ENCODE peak calls at places on chromosomes 13 and 19, in eight cellular contexts. U is B cell; E is right cardiac atrium; J is epithelial cell of prostate; I is naive thymus-derived CD8-positive, alpha-beta T cell; W is GM12865; Q is left ventricle myocardium inferior; R is stimulated activated CD4-positive, alpha-beta T cell treated with anti-CD3 and anti-CD28 coated beads, Interleukin-1b, Interleukin-23, amount 100 ng/mL, for 24 hours. O is an unnamed sample.

GRCh38 chr19:39737351-39737750 is 478 bp downstream of the CLC start:
- DNase-seq in Q (no peak), I (no peak), J (no peak), R (no peak), U (no peak), E (no peak), W (no peak), O (no peak)

GRCh38 chr19:31380854-31381253 is 31.6 kb upstream of the TSHZ3 start:
- DNase-seq in E (no peak), I (no peak), U (no peak), J (no peak), R (no peak), Q (no peak), W (no peak), O (no peak)

GRCh38 chr13:97978661-97979450 is 25.4 kb downstream of the IPO5 start:
- DNase-seq in R (no peak), U (no peak), I (no peak), W (no peak), E (no peak), Q (no peak), J (no peak), O (no peak)

GRCh38 chr13:93496985-93497673 is 270.5 kb downstream of the GPC6 start:
- DNase-seq in U (no peak), E (no peak), Q (no peak), R (no peak), J (no peak), I (no peak), W (no peak), O (no peak)

GRCh38 chr19:17797397-17798201 is 2.7 kb downstream of the B3GNT3 start:
- DNase-seq in Q (no peak), W (no peak), E (no peak), I (no peak), R (no peak), J (peak), U (no peak), O (no peak)

GRCh38 chr19:45428385-45429231 is 4.9 kb upstream of the ERCC1 start:
- DNase-seq in R (no peak), J (no peak), U (peak), E (peak), Q (peak), I (no peak), W (no peak), O (no peak)

GRCh38 chr19:15323496-15324235 is 8.7 kb downstream of the BRD4 start:
- DNase-seq in J (peak), W (peak), E (peak), R (no peak), U (peak), I (no peak), Q (peak), O (no peak)

GRCh38 chr13:84479656-84480055 is 597.4 kb upstream of the SLITRK1 start:
- DNase-seq in J (peak), W (no peak), E (no peak), R (no peak), Q (no peak), I (no peak), U (no peak), O (peak)

GRCh38 chr19:2330632-2331284 is 2.3 kb downstream of the SPPL2B start:
- DNase-seq in I (no peak), U (no peak), R (no peak), Q (no peak), J (no peak), E (peak), W (no peak), O (no peak)

GRCh38 chr13:68439821-68440220 is 1209.7 kb upstream of the PCDH9 start:
- DNase-seq in W (no peak), U (no peak), I (no peak), R (no peak), J (no peak), Q (no peak), E (no peak), O (peak)

GRCh38 chr13:30119476-30119875 is 187.9 kb downstream of the KATNAL1 start:
- DNase-seq in I (peak), R (no peak), E (no peak), U (no peak), Q (no peak), W (peak), J (peak), O (no peak)

GRCh38 chr13:61884830-61885229 is 469.2 kb upstream of the PCDH20 start:
- DNase-seq in U (no peak), Q (no peak), I (no peak), R (no peak), W (no peak), J (no peak), E (no peak), O (no peak)

GRCh38 chr13:77390391-77390790 is 63.5 kb upstream of the MYCBP2 start:
- DNase-seq in R (no peak), I (no peak), Q (no peak), W (no peak), U (no peak), J (no peak), E (no peak), O (peak)

GRCh38 chr13:29924482-29924884 is 74.1 kb upstream of the UBL3 start:
- DNase-seq in Q (no peak), R (no peak), J (no peak), W (no peak), E (no peak), I (no peak), U (no peak), O (no peak)

GRCh38 chr13:20349564-20350379 is 117.7 kb upstream of the GJB6 start:
- DNase-seq in R (no peak), I (no peak), Q (no peak), E (no peak), W (no peak), U (no peak), J (no peak), O (no peak)

O was measured in skeletal muscle cell.